ENCODE peak calls at places on chromosome 22, in four cellular contexts. One of them, this sample, is unnamed.

GRCh38 chr22:42856179-42856864 is 751 bp downstream of the ARFGAP3 start:
- DNase-seq in activated CD8-positive, alpha-beta memory T cell treated with anti-CD3 and anti-CD28 coated beads, Interleukin-2, amount 50 U/mL, for 4 hours: peak
- DNase-seq in NCI-H774: no peak
- DNase-seq in right atrium auricular region: peak
- DNase-seq in this sample: peak

GRCh38 chr22:47209077-47209514 is 446.6 kb downstream of the TBC1D22A start:
- DNase-seq in right atrium auricular region: peak
- DNase-seq in NCI-H774: no peak
- DNase-seq in activated CD8-positive, alpha-beta memory T cell treated with anti-CD3 and anti-CD28 coated beads, Interleukin-2, amount 50 U/mL, for 4 hours: no peak
- DNase-seq in this sample: no peak

GRCh38 chr22:43236401-43237166 is 49.6 kb upstream of the TTLL12 start:
- DNase-seq in activated CD8-positive, alpha-beta memory T cell treated with anti-CD3 and anti-CD28 coated beads, Interleukin-2, amount 50 U/mL, for 4 hours: no peak
- DNase-seq in NCI-H774: no peak
- DNase-seq in right atrium auricular region: no peak
- DNase-seq in this sample: no peak

GRCh38 chr22:42064629-42065028 is 6.0 kb downstream of the NAGA start:
- DNase-seq in activated CD8-positive, alpha-beta memory T cell treated with anti-CD3 and anti-CD28 coated beads, Interleukin-2, amount 50 U/mL, for 4 hours: no peak
- DNase-seq in right atrium auricular region: peak
- DNase-seq in NCI-H774: no peak
- DNase-seq in this sample: no peak

GRCh38 chr22:39658367-39658766 is 87.8 kb downstream of the CACNA1I start:
- DNase-seq in NCI-H774: no peak
- DNase-seq in right atrium auricular region: no peak
- DNase-seq in activated CD8-positive, alpha-beta memory T cell treated with anti-CD3 and anti-CD28 coated beads, Interleukin-2, amount 50 U/mL, for 4 hours: no peak
- DNase-seq in this sample: no peak

GRCh38 chr22:39954584-39955055 is 5.6 kb upstream of the TMA7B start:
- DNase-seq in right atrium auricular region: no peak
- DNase-seq in activated CD8-positive, alpha-beta memory T cell treated with anti-CD3 and anti-CD28 coated beads, Interleukin-2, amount 50 U/mL, for 4 hours: no peak
- DNase-seq in NCI-H774: no peak
- DNase-seq in this sample: no peak

GRCh38 chr22:41968601-41969000 is 642 bp upstream of the SEPTIN3 start:
- DNase-seq in NCI-H774: no peak
- DNase-seq in right atrium auricular region: no peak
- DNase-seq in activated CD8-positive, alpha-beta memory T cell treated with anti-CD3 and anti-CD28 coated beads, Interleukin-2, amount 50 U/mL, for 4 hours: no peak
- DNase-seq in this sample: no peak

GRCh38 chr22:45948081-45948648 is 28.8 kb downstream of the WNT7B start:
- DNase-seq in activated CD8-positive, alpha-beta memory T cell treated with anti-CD3 and anti-CD28 coated beads, Interleukin-2, amount 50 U/mL, for 4 hours: no peak
- DNase-seq in right atrium auricular region: no peak
- DNase-seq in NCI-H774: no peak
- DNase-seq in this sample: no peak

GRCh38 chr22:19473578-19473977 is 5.4 kb downstream of the UFD1 start:
- DNase-seq in right atrium auricular region: no peak
- DNase-seq in activated CD8-positive, alpha-beta memory T cell treated with anti-CD3 and anti-CD28 coated beads, Interleukin-2, amount 50 U/mL, for 4 hours: no peak
- DNase-seq in NCI-H774: no peak
- DNase-seq in this sample: no peak

GRCh38 chr22:27820896-27821866 is 19.6 kb upstream of the MN1 start:
- DNase-seq in NCI-H774: no peak
- DNase-seq in activated CD8-positive, alpha-beta memory T cell treated with anti-CD3 and anti-CD28 coated beads, Interleukin-2, amount 50 U/mL, for 4 hours: no peak
- DNase-seq in right atrium auricular region: no peak
- DNase-seq in this sample: peak

GRCh38 chr22:44024288-44024908 is at the start of gene PARVB:
- DNase-seq in NCI-H774: no peak
- DNase-seq in activated CD8-positive, alpha-beta memory T cell treated with anti-CD3 and anti-CD28 coated beads, Interleukin-2, amount 50 U/mL, for 4 hours: no peak
- DNase-seq in right atrium auricular region: no peak
- DNase-seq in this sample: peak

GRCh38 chr22:31036671-31037550 is 44.2 kb upstream of the SMTN start:
- DNase-seq in activated CD8-positive, alpha-beta memory T cell treated with anti-CD3 and anti-CD28 coated beads, Interleukin-2, amount 50 U/mL, for 4 hours: no peak
- DNase-seq in right atrium auricular region: no peak
- DNase-seq in NCI-H774: no peak
- DNase-seq in this sample: no peak

GRCh38 chr22:21698430-21699329 is 32.9 kb downstream of the PPIL2 start:
- DNase-seq in NCI-H774: no peak
- DNase-seq in right atrium auricular region: peak
- DNase-seq in activated CD8-positive, alpha-beta memory T cell treated with anti-CD3 and anti-CD28 coated beads, Interleukin-2, amount 50 U/mL, for 4 hours: no peak
- DNase-seq in this sample: peak

GRCh38 chr22:37419916-37420655 is 7.2 kb downstream of the ELFN2 start:
- DNase-seq in activated CD8-positive, alpha-beta memory T cell treated with anti-CD3 and anti-CD28 coated beads, Interleukin-2, amount 50 U/mL, for 4 hours: no peak
- DNase-seq in NCI-H774: no peak
- DNase-seq in right atrium auricular region: no peak
- DNase-seq in this sample: peak

GRCh38 chr22:20244744-20245576 is 23.2 kb downstream of the RTN4R start:
- DNase-seq in NCI-H774: no peak
- DNase-seq in activated CD8-positive, alpha-beta memory T cell treated with anti-CD3 and anti-CD28 coated beads, Interleukin-2, amount 50 U/mL, for 4 hours: peak
- DNase-seq in right atrium auricular region: no peak
- DNase-seq in this sample: no peak

GRCh38 chr22:28855355-28856094 is 27.8 kb upstream of the ZNRF3 start:
- DNase-seq in activated CD8-positive, alpha-beta memory T cell treated with anti-CD3 and anti-CD28 coated beads, Interleukin-2, amount 50 U/mL, for 4 hours: peak
- DNase-seq in NCI-H774: peak
- DNase-seq in right atrium auricular region: peak
- DNase-seq in this sample: peak

GRCh38 chr22:27378994-27379393 is 422.6 kb downstream of the MN1 start:
- DNase-seq in right atrium auricular region: no peak
- DNase-seq in activated CD8-positive, alpha-beta memory T cell treated with anti-CD3 and anti-CD28 coated beads, Interleukin-2, amount 50 U/mL, for 4 hours: no peak
- DNase-seq in NCI-H774: no peak
- DNase-seq in this sample: no peak

GRCh38 chr22:38345782-38346181 is 28.5 kb upstream of the CSNK1E start:
- DNase-seq in right atrium auricular region: peak
- DNase-seq in NCI-H774: no peak
- DNase-seq in activated CD8-positive, alpha-beta memory T cell treated with anti-CD3 and anti-CD28 coated beads, Interleukin-2, amount 50 U/mL, for 4 hours: no peak
- DNase-seq in this sample: no peak

GRCh38 chr22:19991645-19992451 is 24.8 kb downstream of the ARVCF start:
- DNase-seq in right atrium auricular region: no peak
- DNase-seq in activated CD8-positive, alpha-beta memory T cell treated with anti-CD3 and anti-CD28 coated beads, Interleukin-2, amount 50 U/mL, for 4 hours: no peak
- DNase-seq in NCI-H774: no peak
- DNase-seq in this sample: no peak

GRCh38 chr22:19641254-19641982 is 72.9 kb upstream of the SEPTIN5 start:
- DNase-seq in right atrium auricular region: no peak
- DNase-seq in activated CD8-positive, alpha-beta memory T cell treated with anti-CD3 and anti-CD28 coated beads, Interleukin-2, amount 50 U/mL, for 4 hours: no peak
- DNase-seq in NCI-H774: peak
- DNase-seq in this sample: peak

GRCh38 chr22:35841907-35842518 is 124.3 kb downstream of the APOL5 start:
- DNase-seq in right atrium auricular region: no peak
- DNase-seq in activated CD8-positive, alpha-beta memory T cell treated with anti-CD3 and anti-CD28 coated beads, Interleukin-2, amount 50 U/mL, for 4 hours: no peak
- DNase-seq in NCI-H774: no peak
- DNase-seq in this sample: no peak

GRCh38 chr22:45620707-45621106 is 50.9 kb upstream of the ATXN10 start:
- DNase-seq in NCI-H774: no peak
- DNase-seq in right atrium auricular region: no peak
- DNase-seq in activated CD8-positive, alpha-beta memory T cell treated with anti-CD3 and anti-CD28 coated beads, Interleukin-2, amount 50 U/mL, for 4 hours: no peak
- DNase-seq in this sample: no peak

GRCh38 chr22:17314472-17314871 is 54.8 kb upstream of the CECR2 start:
- DNase-seq in right atrium auricular region: no peak
- DNase-seq in NCI-H774: peak
- DNase-seq in activated CD8-positive, alpha-beta memory T cell treated with anti-CD3 and anti-CD28 coated beads, Interleukin-2, amount 50 U/mL, for 4 hours: no peak
- DNase-seq in this sample: no peak

GRCh38 chr22:48982321-48982905 is 845.3 kb downstream of the BRD1 start:
- DNase-seq in activated CD8-positive, alpha-beta memory T cell treated with anti-CD3 and anti-CD28 coated beads, Interleukin-2, amount 50 U/mL, for 4 hours: no peak
- DNase-seq in NCI-H774: no peak
- DNase-seq in right atrium auricular region: no peak
- DNase-seq in this sample: no peak

GRCh38 chr22:20889904-20890303 is 27.3 kb upstream of the CRKL start:
- DNase-seq in NCI-H774: no peak
- DNase-seq in right atrium auricular region: no peak
- DNase-seq in activated CD8-positive, alpha-beta memory T cell treated with anti-CD3 and anti-CD28 coated beads, Interleukin-2, amount 50 U/mL, for 4 hours: no peak
- DNase-seq in this sample: no peak

GRCh38 chr22:46366801-46367706 is 31.5 kb downstream of the TRMU start:
- DNase-seq in NCI-H774: no peak
- DNase-seq in activated CD8-positive, alpha-beta memory T cell treated with anti-CD3 and anti-CD28 coated beads, Interleukin-2, amount 50 U/mL, for 4 hours: no peak
- DNase-seq in right atrium auricular region: no peak
- DNase-seq in this sample: peak

GRCh38 chr22:49838771-49839717 is 11.4 kb upstream of the BRD1 start:
- DNase-seq in NCI-H774: no peak
- DNase-seq in activated CD8-positive, alpha-beta memory T cell treated with anti-CD3 and anti-CD28 coated beads, Interleukin-2, amount 50 U/mL, for 4 hours: peak
- DNase-seq in right atrium auricular region: no peak
- DNase-seq in this sample: peak

GRCh38 chr22:37564111-37564711 is 3.9 kb downstream of the CDC42EP1 start:
- DNase-seq in right atrium auricular region: no peak
- DNase-seq in activated CD8-positive, alpha-beta memory T cell treated with anti-CD3 and anti-CD28 coated beads, Interleukin-2, amount 50 U/mL, for 4 hours: no peak
- DNase-seq in NCI-H774: no peak
- DNase-seq in this sample: peak

GRCh38 chr22:39351689-39352214 is 2.0 kb downstream of the SYNGR1 start:
- DNase-seq in activated CD8-positive, alpha-beta memory T cell treated with anti-CD3 and anti-CD28 coated beads, Interleukin-2, amount 50 U/mL, for 4 hours: no peak
- DNase-seq in right atrium auricular region: no peak
- DNase-seq in NCI-H774: no peak
- DNase-seq in this sample: peak

GRCh38 chr22:41848468-41848867 is 15.6 kb downstream of the SREBF2 start:
- DNase-seq in right atrium auricular region: peak
- DNase-seq in NCI-H774: no peak
- DNase-seq in activated CD8-positive, alpha-beta memory T cell treated with anti-CD3 and anti-CD28 coated beads, Interleukin-2, amount 50 U/mL, for 4 hours: no peak
- DNase-seq in this sample: peak

GRCh38 chr22:28670153-28670552 is 9.5 kb downstream of the TTC28 start:
- DNase-seq in activated CD8-positive, alpha-beta memory T cell treated with anti-CD3 and anti-CD28 coated beads, Interleukin-2, amount 50 U/mL, for 4 hours: no peak
- DNase-seq in NCI-H774: no peak
- DNase-seq in right atrium auricular region: no peak
- DNase-seq in this sample: no peak

GRCh38 chr22:24727218-24727851 is 47.2 kb downstream of the PIWIL3 start:
- DNase-seq in activated CD8-positive, alpha-beta memory T cell treated with anti-CD3 and anti-CD28 coated beads, Interleukin-2, amount 50 U/mL, for 4 hours: no peak
- DNase-seq in NCI-H774: peak
- DNase-seq in right atrium auricular region: no peak
- DNase-seq in this sample: no peak

GRCh38 chr22:42978453-42979103 is 36.4 kb downstream of the PACSIN2 start:
- DNase-seq in NCI-H774: no peak
- DNase-seq in right atrium auricular region: no peak
- DNase-seq in activated CD8-positive, alpha-beta memory T cell treated with anti-CD3 and anti-CD28 coated beads, Interleukin-2, amount 50 U/mL, for 4 hours: no peak
- DNase-seq in this sample: peak

GRCh38 chr22:49096476-49096875 is 731.2 kb downstream of the BRD1 start:
- DNase-seq in right atrium auricular region: no peak
- DNase-seq in NCI-H774: no peak
- DNase-seq in activated CD8-positive, alpha-beta memory T cell treated with anti-CD3 and anti-CD28 coated beads, Interleukin-2, amount 50 U/mL, for 4 hours: no peak
- DNase-seq in this sample: no peak

GRCh38 chr22:50305658-50306566 is 1.5 kb downstream of the PLXNB2 start:
- DNase-seq in NCI-H774: peak
- DNase-seq in activated CD8-positive, alpha-beta memory T cell treated with anti-CD3 and anti-CD28 coated beads, Interleukin-2, amount 50 U/mL, for 4 hours: no peak
- DNase-seq in right atrium auricular region: peak
- DNase-seq in this sample: peak

This sample was measured in ELF-1.